ENCODE peak calls at places on chromosomes 16 and 17, in eight cellular contexts. N is BE2C, W is fibroblast of the aortic adventitia, A is IMR-90, H is lower leg skin, M is AG09309, C is colonic mucosa, O is OCI-LY7. L is an unnamed sample.

GRCh38 chr16:21946889-21947635 is 6.1 kb upstream of the UQCRC2 start:
- DNase-seq in O (no peak), M (no peak), H (no peak), C (peak; percentile 4), N (no peak), W (no peak), A (no peak), L (no peak)

GRCh38 chr16:57185446-57185944 is 344 bp downstream of the PSME3IP1 start:
- DNase-seq in M (no peak), C (peak; percentile 52), N (peak; percentile 62), H (peak; percentile 56), W (peak; percentile 73), A (peak; percentile 70), O (no peak), L (no peak)

GRCh38 chr17:2125013-2125535 is 70.2 kb downstream of the HIC1 start:
- DNase-seq in M (no peak), H (no peak), W (peak; percentile 56), C (no peak), O (no peak), N (no peak), A (peak; percentile 92), L (no peak)

GRCh38 chr16:84537431-84538151 is 33.1 kb upstream of the MEAK7 start:
- DNase-seq in N (no peak), O (no peak), A (no peak), W (no peak), M (no peak), C (no peak), H (no peak), L (no peak)

GRCh38 chr16:84735846-84736586 is 36.2 kb downstream of the USP10 start:
- DNase-seq in C (peak; percentile 79), H (no peak), O (no peak), N (peak; percentile 56), M (no peak), W (no peak), A (no peak), L (no peak)

GRCh38 chr17:58304735-58305486 is 23.7 kb downstream of the TSPOAP1 start:
- DNase-seq in H (no peak), N (no peak), C (peak; percentile 15), W (no peak), O (no peak), A (no peak), M (no peak), L (no peak)

GRCh38 chr17:67138392-67138791 is 94.0 kb downstream of the CACNG1 start:
- DNase-seq in A (no peak), M (no peak), N (no peak), W (no peak), H (no peak), C (no peak), O (no peak), L (no peak)

GRCh38 chr17:59558953-59559352 is 6.5 kb upstream of the DHX40 start:
- DNase-seq in O (no peak), N (no peak), M (no peak), W (peak; percentile 56), A (peak; percentile 7), C (no peak), H (no peak), L (no peak)

GRCh38 chr17:6387442-6387841 is 47.5 kb downstream of the AIPL1 start:
- DNase-seq in A (no peak), O (no peak), H (no peak), W (no peak), C (no peak), M (no peak), N (no peak), L (no peak)

GRCh38 chr16:65745-66144 is 6.7 kb downstream of the RHBDF1 start:
- DNase-seq in M (no peak), O (peak; percentile 80), A (peak; percentile 59), W (peak; percentile 75), N (peak; percentile 92), H (peak; percentile 84), C (peak; percentile 85), L (no peak)

GRCh38 chr16:73034374-73034773 is 13.6 kb downstream of the ZFHX3 start:
- DNase-seq in M (no peak), C (no peak), N (no peak), W (no peak), O (no peak), H (no peak), A (no peak), L (no peak)

GRCh38 chr16:346587-346986 is 5.9 kb downstream of the AXIN1 start:
- DNase-seq in C (no peak), W (no peak), N (no peak), O (no peak), H (no peak), A (peak; percentile 68), M (no peak), L (no peak)

GRCh38 chr16:83781-84615 is 6.0 kb downstream of the MPG start:
- DNase-seq in C (no peak), N (no peak), W (peak; percentile 70), A (peak; percentile 28), M (no peak), H (no peak), O (peak; percentile 13), L (no peak)

GRCh38 chr17:82838386-82839063 is 1.3 kb downstream of the ZNF750 start:
- DNase-seq in A (peak; percentile 17), H (peak; percentile 48), N (no peak), W (peak; percentile 13), O (no peak), M (no peak), C (peak; percentile 86), L (no peak)

GRCh38 chr17:16398270-16399267 is 16.8 kb upstream of the TRPV2 start:
- DNase-seq in C (no peak), A (no peak), W (no peak), O (peak; percentile 81), N (peak; percentile 40), M (no peak), H (no peak), L (no peak)

GRCh38 chr17:9406046-9406631 is 169.5 kb downstream of the STX8 start:
- DNase-seq in O (no peak), N (no peak), H (no peak), M (no peak), A (peak; percentile 49), W (no peak), C (no peak), L (no peak)

DNA sequence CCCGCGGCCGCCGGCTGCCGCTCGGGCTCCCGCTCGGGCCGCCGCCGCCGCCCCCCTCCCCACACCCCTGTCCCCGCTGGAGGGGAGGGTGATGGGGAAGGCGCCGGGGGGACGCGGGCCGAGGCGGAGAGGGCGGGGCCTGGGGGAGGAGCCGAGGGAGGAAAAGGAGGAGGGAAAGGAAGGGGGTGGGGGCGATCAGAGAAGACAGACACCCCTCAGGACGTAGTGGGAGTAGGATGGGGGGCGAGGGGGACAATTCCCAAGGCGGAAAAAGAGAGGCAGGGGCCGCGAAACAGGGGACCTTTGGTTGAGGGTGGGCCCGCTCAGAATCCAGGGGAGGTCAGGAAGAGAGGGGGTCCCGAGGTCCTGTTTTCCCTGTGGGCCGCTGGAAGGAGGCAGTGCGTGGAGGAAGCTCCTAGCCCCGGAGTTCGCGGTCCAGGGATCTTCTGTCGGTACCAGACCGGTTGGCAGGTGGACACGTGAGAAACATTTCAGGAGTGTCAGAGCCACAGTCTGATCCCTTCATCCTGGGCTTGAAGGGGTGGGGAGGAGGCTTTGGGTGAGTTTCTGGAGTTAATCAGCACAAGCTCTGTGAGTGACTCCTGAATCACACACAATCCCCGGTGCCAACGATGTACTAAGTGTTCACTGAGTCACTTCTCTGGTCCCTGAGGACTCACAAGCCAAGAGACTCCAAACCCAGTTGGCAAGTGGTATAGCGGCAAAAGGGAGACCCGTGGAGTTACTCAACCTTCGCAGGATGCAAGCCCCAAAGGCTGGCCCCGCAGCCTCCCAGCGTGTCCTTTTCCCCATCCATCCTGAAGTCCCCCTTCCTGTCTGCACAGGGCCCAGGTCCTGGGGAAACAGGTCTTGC is at the start of gene XYLT1:
- DNase-seq in N (peak; percentile 42), C (peak; percentile 66), H (peak; percentile 89), W (peak; percentile 98), A (peak; percentile 94), O (peak; percentile 57), M (peak; percentile 95), L (peak; percentile 60)
- H3K4me3 ChIP-seq in N (peak within 1 kb of the TSS; percentile 60), C (peak within 1 kb of the TSS; percentile 91), H (peak within 1 kb of the TSS; percentile 40), W (peak within 1 kb of the TSS; percentile 75), A (peak within 1 kb of the TSS; percentile 70), O (peak within 1 kb of the TSS; percentile 94), M (peak within 1 kb of the TSS; percentile 86), L (peak within 1 kb of the TSS; percentile 65)

GRCh38 chr16:50323335-50324011 is 45.3 kb downstream of the BRD7 start:
- DNase-seq in O (no peak), M (no peak), N (peak; percentile 59), C (no peak), W (peak; percentile 52), H (no peak), A (peak; percentile 56), L (no peak)
- TF ChIP-seq CTCF in O (peak; percentile 64), M (peak; percentile 31), N (peak; percentile 27), C (peak; percentile 13), W (peak; percentile 8), H (no peak), A (peak; percentile 46), L (peak; percentile 20)

GRCh38 chr17:44095647-44096496 is 25.3 kb downstream of the G6PC3 start:
- DNase-seq in M (peak; percentile 70), O (no peak), W (peak; percentile 84), N (peak; percentile 84), A (peak; percentile 93), H (peak; percentile 47), C (peak; percentile 81), L (peak; percentile 75)
- H3K4me3 ChIP-seq in M (peak overlapping the region; percentile 46), O (no peak overlapping the region), W (peak overlapping the region; percentile 57), N (peak overlapping the region; percentile 42), A (peak overlapping the region; percentile 27), H (no peak overlapping the region), C (no peak overlapping the region), L (peak overlapping the region; percentile 18)

GRCh38 chr17:64214950-64215349 is 48.1 kb downstream of the TEX2 start:
- DNase-seq in O (no peak), M (no peak), H (no peak), N (no peak), A (no peak), C (no peak), W (peak; percentile 60), L (no peak)

GRCh38 chr17:64218066-64218465 is 45.0 kb downstream of the TEX2 start:
- DNase-seq in A (no peak), N (no peak), C (no peak), W (no peak), H (no peak), O (peak; percentile 19), M (no peak), L (no peak)

GRCh38 chr17:64217249-64217652 is 45.8 kb downstream of the TEX2 start:
- DNase-seq in H (no peak), N (no peak), A (no peak), M (no peak), W (no peak), C (no peak), O (no peak), L (no peak)

GRCh38 chr17:64216030-64216384 is 47.1 kb downstream of the TEX2 start:
- DNase-seq in O (no peak), H (no peak), A (peak; percentile 69), N (no peak), M (no peak), C (no peak), W (peak; percentile 93), L (no peak)

GRCh38 chr17:64216385-64217248 is 46.4 kb downstream of the TEX2 start:
- DNase-seq in O (no peak), H (no peak), C (peak; percentile 66), M (no peak), A (peak; percentile 32), W (peak; percentile 82), N (peak; percentile 40), L (peak; percentile 26)
- TF ChIP-seq CTCF in O (peak; percentile 32), H (no peak), C (no peak), M (no peak), A (no peak), W (no peak), N (peak; percentile 32), L (no peak)

GRCh38 chr17:81487089-81487486 is 25.5 kb downstream of the ACTG1 start:
- DNase-seq in C (no peak), O (no peak), M (no peak), N (no peak), W (no peak), A (no peak), H (no peak), L (no peak)
- H3K4me3 ChIP-seq in C (no peak overlapping the region), O (no peak overlapping the region), M (no peak overlapping the region), N (no peak overlapping the region), W (no peak overlapping the region), A (no peak overlapping the region), H (no peak overlapping the region), L (no peak overlapping the region)

L was measured in astrocyte of the cerebellum.